ENCODE peak calls at places on chromosomes 7 and 10, in seven cellular contexts. E is AG09309, M is GM23248, O is hepatocyte, V is AG04450, U is endothelial cell of umbilical vein, F is cardiac fibroblast. Y is an unnamed sample.

GRCh38 chr7:2612445-2613112 is 19.2 kb upstream of the TTYH3 start:
- DNase-seq in M (no peak), E (no peak), F (no peak), U (no peak), V (no peak), O (no peak), Y (no peak)

GRCh38 chr7:120272896-120273475 is at the start of gene KCND2:
- DNase-seq in E (no peak), O (peak), M (peak), U (no peak), V (no peak), F (peak), Y (no peak)

GRCh38 chr7:509426-509825 is 10.2 kb downstream of the PDGFA start:
- DNase-seq in M (no peak), U (no peak), O (no peak), F (no peak), V (no peak), E (no peak), Y (no peak)

GRCh38 chr10:5905854-5906507 is 15.9 kb downstream of the FBH1 start:
- DNase-seq in M (no peak), U (no peak), V (no peak), E (no peak), F (no peak), O (no peak), Y (no peak)

GRCh38 chr10:15363031-15363430 is 8.1 kb downstream of the FAM171A1 start:
- DNase-seq in V (no peak), O (no peak), F (no peak), E (no peak), U (no peak), M (no peak), Y (no peak)

GRCh38 chr10:69929575-69929974 is 123.1 kb upstream of the MACROH2A2 start:
- DNase-seq in F (no peak), U (no peak), O (no peak), V (no peak), E (no peak), M (no peak), Y (no peak)

GRCh38 chr7:80450621-80451308 is 61.1 kb downstream of the GNAT3 start:
- DNase-seq in M (peak), E (no peak), U (no peak), V (no peak), O (peak), F (peak), Y (peak)

GRCh38 chr7:23246540-23246939 is at the start of gene GPNMB:
- DNase-seq in V (peak), M (peak), E (peak), O (peak), F (peak), U (no peak), Y (peak)

GRCh38 chr7:105678811-105679495 is 97.7 kb upstream of the EFCAB10 start:
- DNase-seq in M (peak), O (no peak), V (no peak), E (no peak), U (peak), F (peak), Y (peak)

GRCh38 chr7:106626376-106627293 is 34.3 kb downstream of the CCDC71L start:
- DNase-seq in F (no peak), V (no peak), M (no peak), E (no peak), O (peak), U (no peak), Y (peak)

GRCh38 chr7:156998988-156999610 is 11.4 kb downstream of the MNX1 start:
- DNase-seq in O (no peak), U (no peak), E (no peak), V (no peak), M (no peak), F (no peak), Y (no peak)

GRCh38 chr7:34160261-34160752 is 255.0 kb downstream of the BMPER start:
- DNase-seq in U (no peak), O (no peak), F (peak), V (peak), E (peak), M (peak), Y (no peak)

GRCh38 chr10:61211468-61211867 is 241.7 kb downstream of the TMEM26 start:
- DNase-seq in V (no peak), O (no peak), E (no peak), F (peak), M (no peak), U (no peak), Y (peak)

GRCh38 chr10:35696392-35696791 is 54.3 kb upstream of the FZD8 start:
- DNase-seq in U (no peak), E (no peak), O (no peak), F (no peak), V (no peak), M (no peak), Y (no peak)

GRCh38 chr7:90816511-90817142 is 220.5 kb downstream of the CDK14 start:
- DNase-seq in O (peak), M (peak), E (peak), V (peak), U (peak), F (peak), Y (peak)

GRCh38 chr10:63197304-63198092 is 64.4 kb downstream of the NRBF2 start:
- DNase-seq in E (peak), F (peak), V (peak), U (no peak), O (peak), M (peak), Y (no peak)

GRCh38 chr7:133423618-133424017 is 170.7 kb downstream of the EXOC4 start:
- DNase-seq in M (no peak), O (no peak), U (no peak), E (no peak), V (no peak), F (no peak), Y (no peak)

GRCh38 chr10:75592014-75592842 is 160.8 kb downstream of the LRMDA start:
- DNase-seq in F (no peak), V (no peak), E (no peak), U (peak), M (no peak), O (no peak), Y (no peak)

GRCh38 chr7:123846217-123846891 is 1.4 kb downstream of the HYAL4 start:
- DNase-seq in F (peak), M (no peak), V (no peak), U (peak), E (no peak), O (no peak), Y (peak)

GRCh38 chr7:106104861-106105260 is 7.3 kb downstream of the SYPL1 start:
- DNase-seq in V (no peak), U (peak), M (no peak), E (no peak), O (no peak), F (no peak), Y (no peak)

GRCh38 chr10:44908071-44908709 is 2.9 kb upstream of the TMEM72 start:
- DNase-seq in U (no peak), M (no peak), E (peak), O (peak), V (peak), F (peak), Y (no peak)

GRCh38 chr10:62443866-62444265 is 69.7 kb downstream of the ZNF365 start:
- DNase-seq in V (no peak), O (no peak), U (peak), E (no peak), F (peak), M (peak), Y (no peak)

GRCh38 chr10:113499066-113499465 is 53.8 kb upstream of the HABP2 start:
- DNase-seq in F (no peak), E (no peak), M (peak), U (no peak), O (no peak), V (no peak), Y (peak)

GRCh38 chr7:68461430-68461829 is 1136.8 kb upstream of the AUTS2 start:
- DNase-seq in U (no peak), M (peak), E (peak), V (no peak), O (no peak), F (peak), Y (no peak)

GRCh38 chr10:131109746-131110145 is 201.8 kb downstream of the TCERG1L start:
- DNase-seq in E (no peak), U (no peak), O (no peak), M (no peak), F (no peak), V (no peak), Y (no peak)

GRCh38 chr7:137909042-137909441 is 62.3 kb upstream of the DGKI start:
- DNase-seq in M (no peak), O (no peak), F (peak), V (no peak), E (no peak), U (no peak), Y (no peak)

GRCh38 chr7:85177316-85177715 is 9.5 kb downstream of the SEMA3D start:
- DNase-seq in M (peak), O (no peak), E (no peak), V (no peak), U (no peak), F (no peak), Y (no peak)

GRCh38 chr7:43535810-43536585 is 46.9 kb upstream of the STK17A start:
- DNase-seq in V (peak), F (peak), U (no peak), O (no peak), M (peak), E (peak), Y (peak)

GRCh38 chr10:48536916-48537890 is 67.7 kb downstream of the ARHGAP22 start:
- DNase-seq in M (no peak), V (no peak), E (no peak), F (no peak), U (no peak), O (no peak), Y (no peak)
- H3K4me3 ChIP-seq in M (no peak), V (no peak), E (no peak), F (no peak), U (no peak), O (no peak), Y (no peak)

DNA sequence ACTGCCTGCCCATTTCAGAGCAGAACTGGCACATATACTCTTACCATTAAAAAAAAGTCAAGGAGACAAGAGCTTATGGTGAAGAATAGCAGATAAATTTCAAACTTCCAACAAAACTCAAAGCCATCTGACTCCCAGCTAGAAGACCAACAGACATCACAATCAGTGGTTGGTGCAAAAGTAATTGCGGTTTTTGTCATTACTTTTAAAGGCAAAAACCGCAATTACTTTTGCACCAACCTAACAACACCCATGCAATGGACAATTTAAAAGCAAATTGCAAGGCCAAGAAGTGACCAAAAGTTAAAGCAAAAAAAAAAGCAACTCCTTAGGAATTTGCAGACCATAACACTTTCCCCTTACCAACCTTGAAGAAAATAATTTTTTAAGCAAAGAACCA is 18.8 kb downstream of the GLI3 start:
- DNase-seq in M (no peak), V (no peak), F (no peak), O (no peak), U (no peak), E (no peak), Y (no peak)
- H3K4me3 ChIP-seq in M (peak), V (no peak), F (no peak), O (no peak), U (no peak), E (no peak), Y (no peak)

DNA sequence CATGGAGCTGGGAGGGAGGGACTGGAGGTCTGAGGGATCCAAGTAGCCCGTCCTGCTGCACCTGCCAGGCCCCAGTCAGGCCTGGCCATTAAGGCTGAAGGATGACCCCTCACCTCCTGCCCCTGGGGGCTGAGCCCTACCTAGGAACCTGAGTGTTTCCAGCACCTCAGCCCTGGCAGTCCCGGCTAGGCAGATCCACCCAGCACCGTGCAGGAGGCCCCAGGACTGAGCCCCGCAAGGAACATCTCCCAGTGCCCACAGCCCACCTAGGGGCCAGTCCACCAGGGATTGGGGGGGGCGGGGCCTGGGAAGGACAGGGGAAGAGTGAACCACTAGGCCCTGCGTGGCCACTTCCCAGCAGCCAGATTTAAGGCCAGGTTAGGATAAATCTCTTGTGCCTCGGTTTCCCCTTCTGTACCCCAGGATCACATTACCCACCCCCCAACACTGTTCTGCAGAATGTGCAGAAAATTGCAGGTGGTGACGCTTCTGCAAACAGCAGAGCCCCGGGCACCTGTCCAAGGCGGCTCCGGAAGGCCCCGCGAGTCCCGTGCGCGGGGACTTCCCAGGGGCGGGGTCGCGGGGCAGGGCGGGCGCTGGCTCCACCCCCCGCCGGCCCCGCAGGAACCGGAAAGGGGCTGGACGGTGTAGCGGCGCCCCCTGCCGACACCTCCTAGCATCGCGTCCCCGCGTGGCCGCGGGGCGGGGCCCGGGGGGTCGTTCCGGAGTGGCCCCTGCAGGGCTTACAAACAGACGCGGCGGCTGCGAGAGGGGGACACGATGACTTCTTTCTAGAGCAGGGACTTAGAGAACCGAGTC is 55.9 kb downstream of the PWWP2B start:
- DNase-seq in O (peak), F (peak), U (peak), E (no peak), V (peak), M (peak), Y (peak)
- H3K4me3 ChIP-seq in O (no peak), F (peak), U (no peak), E (no peak), V (peak), M (peak), Y (no peak)

GRCh38 chr7:71661671-71662224 is 529.8 kb downstream of the GALNT17 start:
- DNase-seq in U (no peak), F (no peak), E (no peak), M (no peak), V (no peak), O (no peak), Y (no peak)

DNA sequence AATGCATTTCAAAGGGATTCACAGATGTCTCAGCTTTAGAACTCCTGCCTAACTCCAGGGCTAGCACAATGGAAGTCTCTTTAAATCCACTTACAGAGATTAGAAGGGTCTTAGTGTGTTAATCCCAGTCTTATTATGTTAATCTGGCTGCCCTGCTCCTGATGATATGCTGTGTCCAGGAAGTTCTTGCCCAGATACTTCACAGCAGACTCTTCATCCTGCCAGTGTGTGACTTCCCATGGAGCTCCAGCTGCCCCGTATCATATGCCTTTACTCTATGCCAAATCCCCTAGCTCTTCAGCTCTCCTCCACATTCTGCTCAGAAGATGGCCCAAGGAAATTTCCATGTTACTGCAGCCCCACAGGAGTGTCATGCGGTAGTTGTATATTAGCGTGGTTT is 533.8 kb downstream of the GALNT17 start:
- DNase-seq in M (no peak), U (no peak), E (no peak), F (no peak), O (no peak), V (no peak), Y (no peak)
- H3K4me3 ChIP-seq in M (no peak), U (no peak), E (no peak), F (no peak), O (no peak), V (no peak), Y (no peak)

GRCh38 chr7:4715385-4715770 is 33.3 kb downstream of the FOXK1 start:
- DNase-seq in M (peak), U (no peak), F (peak), O (no peak), V (peak), E (no peak), Y (peak)

GRCh38 chr7:4713183-4713784 is 31.2 kb downstream of the FOXK1 start:
- DNase-seq in O (no peak), E (no peak), F (peak), M (peak), U (no peak), V (no peak), Y (no peak)

GRCh38 chr7:4714767-4715384 is 32.8 kb downstream of the FOXK1 start:
- DNase-seq in V (no peak), U (no peak), F (no peak), O (no peak), E (no peak), M (no peak), Y (no peak)

GRCh38 chr7:4712371-4713182 is 30.5 kb downstream of the FOXK1 start:
- DNase-seq in O (peak), U (no peak), E (no peak), M (peak), V (no peak), F (no peak), Y (peak)

GRCh38 chr7:4714161-4714700 is 32.1 kb downstream of the FOXK1 start:
- DNase-seq in F (no peak), M (no peak), U (no peak), V (no peak), E (no peak), O (no peak), Y (no peak)
- H3K4me3 ChIP-seq in F (no peak), M (no peak), U (no peak), V (no peak), E (no peak), O (no peak), Y (no peak)

GRCh38 chr7:103343332-103343731 is 1.2 kb downstream of the DNAJC2 start:
- DNase-seq in U (no peak), E (no peak), F (no peak), V (no peak), O (no peak), M (no peak), Y (no peak)
- H3K4me3 ChIP-seq in U (peak), E (peak), F (peak), V (peak), O (peak), M (peak), Y (peak)

GRCh38 chr7:7719235-7719634 is 828 bp upstream of the RPA3 start:
- DNase-seq in E (peak), V (peak), F (peak), O (peak), M (peak), U (peak), Y (peak)
- H3K4me3 ChIP-seq in E (no peak), V (no peak), F (no peak), O (no peak), M (no peak), U (no peak), Y (no peak)

DNA sequence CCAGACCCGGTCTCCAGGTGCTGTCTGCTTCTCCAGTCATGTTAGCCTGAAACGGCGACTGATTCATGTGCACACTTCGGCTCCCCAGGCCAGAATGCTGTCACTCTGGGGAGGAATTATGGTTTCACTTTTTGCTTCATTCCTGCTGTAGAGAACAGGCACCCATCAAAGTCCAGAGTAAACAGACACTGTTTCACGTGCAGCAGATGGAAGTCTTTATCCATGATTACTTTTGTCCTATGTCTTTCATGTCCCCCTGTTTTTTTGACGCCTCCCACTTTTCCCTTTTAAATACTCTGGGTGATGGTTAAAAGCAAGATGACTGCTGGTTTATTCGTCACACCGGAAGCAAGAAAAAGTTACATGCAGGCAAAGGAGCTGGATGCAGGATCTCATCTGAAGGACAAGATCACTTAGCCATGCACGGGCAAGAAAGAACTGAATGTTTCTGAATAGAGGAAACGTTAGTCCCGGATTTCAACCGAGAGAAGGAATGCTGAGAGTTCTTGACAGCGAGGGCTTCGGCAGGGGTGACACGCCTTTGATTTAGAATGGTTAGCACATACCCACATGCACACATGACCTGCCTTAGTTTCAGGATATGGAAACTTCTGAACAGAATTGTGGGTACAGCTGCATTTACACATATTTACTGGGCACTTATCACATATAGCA is 250.0 kb upstream of the KLF6 start:
- DNase-seq in V (no peak), F (peak), U (peak), E (no peak), M (peak), O (peak), Y (peak)
- H3K4me3 ChIP-seq in V (peak), F (peak), U (no peak), E (no peak), M (peak), O (no peak), Y (no peak)